ENCODE peak calls at places on chromosomes 11 and 22, in seven cellular contexts. C, N, J, H, O, V and G are unnamed samples.

GRCh38 chr11:71209656-71210055 is 42.7 kb downstream of the SHANK2 start:
- DNase-seq in V (no peak), O (no peak), H (no peak), C (no peak), N (peak; percentile 12), J (no peak), G (no peak)

GRCh38 chr11:93652161-93652597 is 9.3 kb upstream of the CEP295 start:
- DNase-seq in V (no peak), N (no peak), H (no peak), O (no peak), C (peak; percentile 2), J (no peak), G (no peak)

GRCh38 chr11:70556884-70557741 is 158.8 kb downstream of the CTTN start:
- DNase-seq in O (no peak), J (no peak), N (peak; percentile 26), H (no peak), V (peak; percentile 65), C (peak; percentile 59), G (no peak)

GRCh38 chr22:30386608-30386959 is 627 bp downstream of the RNF215 start:
- DNase-seq in O (no peak), C (no peak), J (no peak), N (peak; percentile 54), V (no peak), H (no peak), G (no peak)

GRCh38 chr11:55707029-55707428 is 45.0 kb downstream of the OR4C6 start:
- DNase-seq in N (no peak), O (no peak), C (no peak), J (no peak), V (no peak), H (peak; percentile 1), G (no peak)

GRCh38 chr22:32848226-32848625 is 46.7 kb downstream of the TIMP3 start:
- DNase-seq in O (no peak), N (no peak), J (no peak), V (no peak), C (no peak), H (no peak), G (no peak)

GRCh38 chr11:108117746-108118371 is 3.5 kb upstream of the ACAT1 start:
- DNase-seq in N (no peak), H (no peak), V (no peak), C (no peak), O (no peak), J (no peak), G (peak; percentile 34)

GRCh38 chr11:70203749-70204465 is 811 bp downstream of the FADD start:
- DNase-seq in H (no peak), C (peak; percentile 59), N (peak; percentile 80), O (peak; percentile 80), V (no peak), J (no peak), G (peak; percentile 46)

GRCh38 chr11:123046473-123047264 is 15.3 kb downstream of the HSPA8 start:
- DNase-seq in O (no peak), H (no peak), N (no peak), J (no peak), V (no peak), C (no peak), G (no peak)

GRCh38 chr11:6520265-6520664 is 23.2 kb downstream of the DNHD1 start:
- DNase-seq in H (no peak), O (no peak), N (no peak), J (no peak), C (no peak), V (no peak), G (no peak)

GRCh38 chr11:36212507-36212906 is 76.7 kb downstream of the COMMD9 start:
- DNase-seq in H (no peak), C (no peak), J (no peak), O (no peak), V (no peak), N (no peak), G (no peak)

GRCh38 chr11:68090706-68091105 is 30.5 kb downstream of the CHKA start:
- DNase-seq in O (no peak), C (no peak), V (no peak), N (no peak), J (peak; percentile 63), H (no peak), G (no peak)

GRCh38 chr11:8375932-8376331 is 112.3 kb upstream of the LMO1 start:
- DNase-seq in N (no peak), V (no peak), O (no peak), H (no peak), J (no peak), C (no peak), G (no peak)

GRCh38 chr22:29152045-29152380 is 53.7 kb upstream of the EMID1 start:
- DNase-seq in H (no peak), C (no peak), J (no peak), O (no peak), N (no peak), V (no peak), G (no peak)

GRCh38 chr11:71120346-71120963 is 131.9 kb downstream of the SHANK2 start:
- DNase-seq in J (no peak), O (no peak), N (no peak), H (no peak), C (no peak), V (no peak), G (no peak)

GRCh38 chr11:353315-353857 is 15.9 kb upstream of the B4GALNT4 start:
- DNase-seq in O (peak; percentile 67), N (peak; percentile 93), V (no peak), H (peak; percentile 50), C (no peak), J (peak; percentile 77), G (peak; percentile 63)

GRCh38 chr22:34111210-34111824 is 191.0 kb upstream of the LARGE1 start:
- DNase-seq in V (peak; percentile 40), H (no peak), C (no peak), J (no peak), N (no peak), O (no peak), G (no peak)